ENCODE peak calls at places on chromosomes 13 and 19, in four cellular contexts. X is epithelial cell of esophagus, A is esophagus squamous epithelium, J is transverse colon. W is an unnamed sample.

GRCh38 chr19:5001547-5002131 is 32.7 kb downstream of the KDM4B start:
- DNase-seq in A (no peak), J (no peak), X (peak), W (peak)

GRCh38 chr13:28423010-28423409 is 71.9 kb downstream of the FLT1 start:
- DNase-seq in X (no peak), A (no peak), J (peak), W (no peak)

GRCh38 chr19:49256691-49257090 is 68.3 kb downstream of the SLC6A16 start:
- DNase-seq in J (no peak), X (no peak), A (no peak), W (no peak)

GRCh38 chr19:37362733-37363132 is 8.2 kb upstream of the ZNF527 start:
- DNase-seq in X (peak), A (no peak), J (no peak), W (peak)

GRCh38 chr13:106355866-106356265 is 179.6 kb downstream of the EFNB2 start:
- DNase-seq in X (no peak), A (no peak), J (no peak), W (no peak)

GRCh38 chr13:51488212-51488611 is 35.4 kb upstream of the INTS6 start:
- DNase-seq in X (peak), A (no peak), J (no peak), W (no peak)

GRCh38 chr13:75368167-75368566 is 113.8 kb downstream of the TBC1D4 start:
- DNase-seq in A (no peak), X (peak), J (no peak), W (no peak)

GRCh38 chr19:49106648-49107135 is 7.5 kb upstream of the LIN7B start:
- DNase-seq in X (peak), J (peak), A (no peak), W (peak)

GRCh38 chr19:47107201-47107952 is 6.2 kb downstream of the ZC3H4 start:
- DNase-seq in J (no peak), A (no peak), X (peak), W (no peak)

GRCh38 chr13:110354209-110354627 is 47.1 kb downstream of the COL4A2 start:
- DNase-seq in X (no peak), J (no peak), A (no peak), W (no peak)

GRCh38 chr13:27967736-27968315 is 1.3 kb downstream of the CDX2 start:
- DNase-seq in X (no peak), J (no peak), A (no peak), W (peak)

GRCh38 chr13:62287764-62288163 is 872.1 kb upstream of the PCDH20 start:
- DNase-seq in X (no peak), A (no peak), J (no peak), W (no peak)

GRCh38 chr19:12884202-12884601 is 2.8 kb downstream of the KLF1 start:
- DNase-seq in X (no peak), J (no peak), A (no peak), W (no peak)

GRCh38 chr19:5621311-5621944 is 1.1 kb downstream of the SAFB2 start:
- DNase-seq in A (no peak), J (peak), X (no peak), W (no peak)

W was measured in trophoblast cell.